ENCODE peak calls at places on chromosomes 7 and 10, in eight cellular contexts. I, O, E, F, P, M, Z and J are unnamed samples.

GRCh38 chr7:46494026-46494425 is 573.0 kb upstream of the IGFBP3 start:
- DNase-seq in I (no peak), O (no peak), E (no peak), F (no peak), P (no peak), M (peak; percentile 89), Z (peak; percentile 66), J (no peak)

GRCh38 chr10:110426294-110427153 is 71.2 kb upstream of the DUSP5 start:
- DNase-seq in I (peak; percentile 82), O (no peak), E (no peak), F (no peak), P (no peak), M (no peak), Z (peak; percentile 91), J (no peak)

GRCh38 chr10:17024461-17024860 is 105.2 kb downstream of the CUBN start:
- DNase-seq in I (no peak), O (no peak), E (no peak), F (no peak), P (no peak), M (no peak), Z (no peak), J (no peak)

GRCh38 chr7:3892167-3892566 is 591.1 kb downstream of the SDK1 start:
- DNase-seq in I (no peak), O (no peak), E (no peak), F (no peak), P (no peak), M (no peak), Z (peak; percentile 4), J (no peak)

GRCh38 chr7:129989466-129989865 is 36.7 kb upstream of the UBE2H start:
- DNase-seq in I (no peak), O (no peak), E (no peak), F (peak; percentile 65), P (no peak), M (peak; percentile 37), Z (no peak), J (no peak)

GRCh38 chr10:73467210-73467609 is 28.6 kb downstream of the PPP3CB start:
- DNase-seq in I (no peak), O (no peak), E (no peak), F (no peak), P (no peak), M (no peak), Z (no peak), J (no peak)

GRCh38 chr7:69871213-69871885 is 273.1 kb downstream of the AUTS2 start:
- DNase-seq in I (no peak), O (no peak), E (no peak), F (no peak), P (peak; percentile 33), M (peak; percentile 50), Z (peak; percentile 36), J (no peak)

GRCh38 chr10:86958109-86958830 is at the start of gene SNCG:
- DNase-seq in I (peak; percentile 84), O (no peak), E (no peak), F (no peak), P (peak; percentile 51), M (no peak), Z (no peak), J (no peak)

GRCh38 chr7:75991531-75992082 is 2.8 kb downstream of the TMEM120A start:
- DNase-seq in I (no peak), O (no peak), E (no peak), F (no peak), P (no peak), M (no peak), Z (no peak), J (no peak)

GRCh38 chr7:94028768-94029167 is 24.6 kb upstream of the BET1 start:
- DNase-seq in I (no peak), O (no peak), E (no peak), F (no peak), P (no peak), M (peak; percentile 49), Z (peak; percentile 83), J (no peak)

GRCh38 chr7:91416485-91416884 is 152.3 kb downstream of the FZD1 start:
- DNase-seq in I (no peak), O (no peak), E (no peak), F (no peak), P (no peak), M (no peak), Z (no peak), J (no peak)

GRCh38 chr7:88239852-88240251 is 20.0 kb upstream of the SRI start:
- DNase-seq in I (no peak), O (no peak), E (no peak), F (no peak), P (no peak), M (no peak), Z (no peak), J (no peak)

GRCh38 chr10:126187399-126187798 is 200.9 kb downstream of the ADAM12 start:
- DNase-seq in I (no peak), O (no peak), E (no peak), F (no peak), P (no peak), M (no peak), Z (no peak), J (no peak)

GRCh38 chr10:31129261-31129660 is 97.6 kb upstream of the ZNF438 start:
- DNase-seq in I (no peak), O (no peak), E (no peak), F (no peak), P (no peak), M (peak; percentile 93), Z (peak; percentile 96), J (no peak)

GRCh38 chr10:43377393-43377883 is 6.0 kb downstream of the FXYD4 start:
- DNase-seq in I (peak; percentile 48), O (no peak), E (no peak), F (no peak), P (no peak), M (no peak), Z (no peak), J (no peak)

GRCh38 chr10:88330174-88330573 is 252.9 kb downstream of the RNLS start:
- DNase-seq in I (no peak), O (no peak), E (no peak), F (no peak), P (no peak), M (peak; percentile 80), Z (no peak), J (no peak)

GRCh38 chr10:124306922-124307371 is 111.8 kb downstream of the OAT start:
- DNase-seq in I (peak; percentile 15), O (peak; percentile 44), E (no peak), F (no peak), P (no peak), M (peak; percentile 69), Z (no peak), J (no peak)

GRCh38 chr7:133545613-133546012 is 292.7 kb downstream of the EXOC4 start:
- DNase-seq in I (no peak), O (no peak), E (no peak), F (no peak), P (peak; percentile 1), M (peak; percentile 33), Z (peak; percentile 58), J (peak; percentile 14)

GRCh38 chr10:27240891-27241639 is 468 bp upstream of the ACBD5 start:
- DNase-seq in I (peak; percentile 82), O (no peak), E (peak; percentile 30), F (peak; percentile 42), P (no peak), M (peak; percentile 26), Z (no peak), J (no peak)

GRCh38 chr7:51075681-51076580 is 240.7 kb downstream of the COBL start:
- DNase-seq in I (no peak), O (no peak), E (no peak), F (no peak), P (no peak), M (peak; percentile 17), Z (no peak), J (no peak)

GRCh38 chr10:843703-844102 is 87.8 kb downstream of the LARP4B start:
- DNase-seq in I (no peak), O (no peak), E (no peak), F (no peak), P (no peak), M (no peak), Z (no peak), J (no peak)

GRCh38 chr7:106126170-106126938 is 14.2 kb upstream of the SYPL1 start:
- DNase-seq in I (no peak), O (no peak), E (no peak), F (peak; percentile 52), P (peak; percentile 64), M (peak; percentile 72), Z (peak; percentile 82), J (peak; percentile 56)

GRCh38 chr7:22782616-22783232 is 39.9 kb downstream of the TOMM7 start:
- DNase-seq in I (peak; percentile 82), O (peak; percentile 7), E (peak; percentile 67), F (peak; percentile 82), P (peak; percentile 55), M (peak; percentile 74), Z (peak; percentile 54), J (peak; percentile 25)

GRCh38 chr7:40024841-40025240 is 74.8 kb downstream of the CDK13 start:
- DNase-seq in I (no peak), O (no peak), E (no peak), F (no peak), P (no peak), M (no peak), Z (no peak), J (no peak)

GRCh38 chr7:140358771-140359095 is 39.6 kb downstream of the SLC37A3 start:
- DNase-seq in I (no peak), O (no peak), E (no peak), F (peak; percentile 47), P (no peak), M (no peak), Z (no peak), J (no peak)

GRCh38 chr10:23540401-23540800 is 101.5 kb downstream of the OTUD1 start:
- DNase-seq in I (no peak), O (no peak), E (no peak), F (no peak), P (no peak), M (no peak), Z (no peak), J (no peak)

GRCh38 chr7:138834583-138834982 is 36.6 kb upstream of the ATP6V0A4 start:
- DNase-seq in I (no peak), O (no peak), E (no peak), F (peak; percentile 13), P (no peak), M (no peak), Z (no peak), J (no peak)